ENCODE peak calls at places on chromosomes 3 and 15, in seven cellular contexts. One of them, this sample, is unnamed.

GRCh38 chr15:73685561-73685960 is 1.4 kb downstream of the CD276 start:
- DNase-seq in PC-3: no peak
- DNase-seq in ACHN: no peak
- DNase-seq in left ventricle myocardium inferior: no peak
- DNase-seq in GM18507: no peak
- DNase-seq in naive thymus-derived CD4-positive, alpha-beta T cell: no peak
- DNase-seq in T-helper 17 cell: no peak
- DNase-seq in this sample: no peak

GRCh38 chr3:196322-197153 is at the start of gene CHL1:
- DNase-seq in T-helper 17 cell: no peak
- DNase-seq in naive thymus-derived CD4-positive, alpha-beta T cell: no peak
- DNase-seq in GM18507: no peak
- DNase-seq in PC-3: no peak
- DNase-seq in ACHN: no peak
- DNase-seq in left ventricle myocardium inferior: no peak
- DNase-seq in this sample: no peak

GRCh38 chr3:175212896-175213295 is 353.8 kb downstream of the NAALADL2 start:
- DNase-seq in T-helper 17 cell: no peak
- DNase-seq in PC-3: peak
- DNase-seq in naive thymus-derived CD4-positive, alpha-beta T cell: no peak
- DNase-seq in GM18507: no peak
- DNase-seq in left ventricle myocardium inferior: no peak
- DNase-seq in ACHN: no peak
- DNase-seq in this sample: no peak

GRCh38 chr3:113002033-113002432 is 11.2 kb downstream of the GTPBP8 start:
- DNase-seq in left ventricle myocardium inferior: no peak
- DNase-seq in PC-3: no peak
- DNase-seq in T-helper 17 cell: no peak
- DNase-seq in ACHN: no peak
- DNase-seq in naive thymus-derived CD4-positive, alpha-beta T cell: no peak
- DNase-seq in GM18507: no peak
- DNase-seq in this sample: no peak

GRCh38 chr3:183513046-183513706 is 42.3 kb downstream of the KLHL6 start:
- DNase-seq in ACHN: no peak
- DNase-seq in naive thymus-derived CD4-positive, alpha-beta T cell: peak
- DNase-seq in left ventricle myocardium inferior: no peak
- DNase-seq in PC-3: no peak
- DNase-seq in GM18507: no peak
- DNase-seq in T-helper 17 cell: peak
- DNase-seq in this sample: no peak

GRCh38 chr3:146715176-146715575 is 110.0 kb upstream of the PLSCR5 start:
- DNase-seq in GM18507: no peak
- DNase-seq in T-helper 17 cell: no peak
- DNase-seq in ACHN: no peak
- DNase-seq in left ventricle myocardium inferior: no peak
- DNase-seq in PC-3: peak
- DNase-seq in naive thymus-derived CD4-positive, alpha-beta T cell: no peak
- DNase-seq in this sample: no peak

GRCh38 chr15:48318131-48318530 is 13.1 kb upstream of the DUT start:
- DNase-seq in left ventricle myocardium inferior: no peak
- DNase-seq in ACHN: no peak
- DNase-seq in GM18507: no peak
- DNase-seq in T-helper 17 cell: no peak
- DNase-seq in PC-3: no peak
- DNase-seq in naive thymus-derived CD4-positive, alpha-beta T cell: no peak
- DNase-seq in this sample: no peak

GRCh38 chr15:82393671-82394070 is 35.9 kb upstream of the GOLGA6L9 start:
- DNase-seq in PC-3: no peak
- DNase-seq in left ventricle myocardium inferior: no peak
- DNase-seq in GM18507: no peak
- DNase-seq in ACHN: no peak
- DNase-seq in T-helper 17 cell: no peak
- DNase-seq in naive thymus-derived CD4-positive, alpha-beta T cell: no peak
- DNase-seq in this sample: no peak

GRCh38 chr15:85318732-85319076 is 61.7 kb upstream of the AKAP13 start:
- DNase-seq in naive thymus-derived CD4-positive, alpha-beta T cell: no peak
- DNase-seq in PC-3: no peak
- DNase-seq in GM18507: no peak
- DNase-seq in ACHN: no peak
- DNase-seq in T-helper 17 cell: no peak
- DNase-seq in left ventricle myocardium inferior: no peak
- DNase-seq in this sample: no peak

GRCh38 chr15:55715355-55716076 is 27.4 kb downstream of the PRTG start:
- DNase-seq in PC-3: no peak
- DNase-seq in ACHN: no peak
- DNase-seq in left ventricle myocardium inferior: no peak
- DNase-seq in naive thymus-derived CD4-positive, alpha-beta T cell: no peak
- DNase-seq in GM18507: no peak
- DNase-seq in T-helper 17 cell: no peak
- DNase-seq in this sample: no peak

GRCh38 chr15:60408438-60409105 is 10.8 kb upstream of the ANXA2 start:
- DNase-seq in GM18507: peak
- DNase-seq in PC-3: peak
- DNase-seq in ACHN: peak
- DNase-seq in naive thymus-derived CD4-positive, alpha-beta T cell: peak
- DNase-seq in T-helper 17 cell: no peak
- DNase-seq in left ventricle myocardium inferior: no peak
- DNase-seq in this sample: no peak

GRCh38 chr15:100918690-100919480 is at the start of gene LRRK1:
- DNase-seq in ACHN: peak
- DNase-seq in left ventricle myocardium inferior: peak
- DNase-seq in GM18507: no peak
- DNase-seq in T-helper 17 cell: no peak
- DNase-seq in PC-3: peak
- DNase-seq in naive thymus-derived CD4-positive, alpha-beta T cell: no peak
- DNase-seq in this sample: no peak

GRCh38 chr15:94403246-94403824 is 172.0 kb downstream of the MCTP2 start:
- DNase-seq in ACHN: no peak
- DNase-seq in T-helper 17 cell: no peak
- DNase-seq in PC-3: no peak
- DNase-seq in left ventricle myocardium inferior: no peak
- DNase-seq in naive thymus-derived CD4-positive, alpha-beta T cell: no peak
- DNase-seq in GM18507: no peak
- DNase-seq in this sample: peak

GRCh38 chr15:57541805-57542504 is 49.7 kb upstream of the MYZAP start:
- DNase-seq in left ventricle myocardium inferior: peak
- DNase-seq in T-helper 17 cell: no peak
- DNase-seq in PC-3: peak
- DNase-seq in naive thymus-derived CD4-positive, alpha-beta T cell: no peak
- DNase-seq in GM18507: peak
- DNase-seq in ACHN: peak
- DNase-seq in this sample: no peak

GRCh38 chr15:70004826-70005225 is 92.9 kb downstream of the TLE3 start:
- DNase-seq in GM18507: no peak
- DNase-seq in naive thymus-derived CD4-positive, alpha-beta T cell: no peak
- DNase-seq in ACHN: no peak
- DNase-seq in PC-3: no peak
- DNase-seq in left ventricle myocardium inferior: no peak
- DNase-seq in T-helper 17 cell: no peak
- DNase-seq in this sample: no peak

GRCh38 chr3:66021731-66022131 is 17.0 kb downstream of the MAGI1 start:
- DNase-seq in ACHN: peak
- DNase-seq in T-helper 17 cell: no peak
- DNase-seq in GM18507: no peak
- DNase-seq in PC-3: peak
- DNase-seq in left ventricle myocardium inferior: no peak
- DNase-seq in naive thymus-derived CD4-positive, alpha-beta T cell: no peak
- DNase-seq in this sample: no peak

GRCh38 chr3:79491029-79491634 is 276.7 kb downstream of the ROBO1 start:
- DNase-seq in PC-3: no peak
- DNase-seq in naive thymus-derived CD4-positive, alpha-beta T cell: no peak
- DNase-seq in T-helper 17 cell: no peak
- DNase-seq in GM18507: no peak
- DNase-seq in left ventricle myocardium inferior: no peak
- DNase-seq in ACHN: no peak
- DNase-seq in this sample: no peak

GRCh38 chr15:40845036-40845435 is 1.2 kb downstream of the SPINT1 start:
- DNase-seq in naive thymus-derived CD4-positive, alpha-beta T cell: no peak
- DNase-seq in PC-3: no peak
- DNase-seq in T-helper 17 cell: no peak
- DNase-seq in ACHN: no peak
- DNase-seq in left ventricle myocardium inferior: no peak
- DNase-seq in GM18507: no peak
- DNase-seq in this sample: no peak

GRCh38 chr15:92954578-92954977 is 54.5 kb downstream of the CHD2 start:
- DNase-seq in left ventricle myocardium inferior: no peak
- DNase-seq in naive thymus-derived CD4-positive, alpha-beta T cell: no peak
- DNase-seq in GM18507: no peak
- DNase-seq in PC-3: peak
- DNase-seq in T-helper 17 cell: no peak
- DNase-seq in ACHN: peak
- DNase-seq in this sample: no peak

GRCh38 chr3:30156586-30157498 is 449.6 kb upstream of the TGFBR2 start:
- DNase-seq in ACHN: no peak
- DNase-seq in naive thymus-derived CD4-positive, alpha-beta T cell: no peak
- DNase-seq in left ventricle myocardium inferior: no peak
- DNase-seq in PC-3: no peak
- DNase-seq in T-helper 17 cell: no peak
- DNase-seq in GM18507: no peak
- DNase-seq in this sample: no peak